ENCODE peak calls at places on chromosomes 1 and 21, in four cellular contexts. One of them, this sample, is unnamed.

GRCh38 chr1:181919729-181919991 is 141.9 kb downstream of the ZNF648 start:
- DNase-seq in fibroblast of mammary gland: no peak
- DNase-seq in CD4-positive, alpha-beta T cell: no peak
- DNase-seq in heart right ventricle: no peak
- DNase-seq in this sample: no peak

GRCh38 chr1:39305555-39305954 is 101.1 kb downstream of the MACF1 start:
- DNase-seq in CD4-positive, alpha-beta T cell: no peak
- DNase-seq in fibroblast of mammary gland: no peak
- DNase-seq in heart right ventricle: no peak
- DNase-seq in this sample: no peak

GRCh38 chr1:42952353-42953001 is 6.2 kb downstream of the SLC2A1 start:
- DNase-seq in heart right ventricle: no peak
- DNase-seq in CD4-positive, alpha-beta T cell: peak; percentile 40
- DNase-seq in fibroblast of mammary gland: no peak
- DNase-seq in this sample: no peak

GRCh38 chr1:62891961-62892562 is 108.1 kb downstream of the ATG4C start:
- DNase-seq in heart right ventricle: no peak
- DNase-seq in CD4-positive, alpha-beta T cell: no peak
- DNase-seq in fibroblast of mammary gland: peak; percentile 2
- DNase-seq in this sample: peak; percentile 33

GRCh38 chr21:26131554-26131953 is 39.0 kb downstream of the APP start:
- DNase-seq in CD4-positive, alpha-beta T cell: no peak
- DNase-seq in fibroblast of mammary gland: no peak
- DNase-seq in heart right ventricle: no peak
- DNase-seq in this sample: no peak

GRCh38 chr21:23887709-23888303 is 1719.5 kb downstream of the MRPL39 start:
- DNase-seq in fibroblast of mammary gland: no peak
- DNase-seq in CD4-positive, alpha-beta T cell: peak; percentile 6
- DNase-seq in heart right ventricle: no peak
- DNase-seq in this sample: no peak

GRCh38 chr1:46342677-46343350 is 2.2 kb downstream of the NSUN4 start:
- DNase-seq in CD4-positive, alpha-beta T cell: no peak
- DNase-seq in heart right ventricle: no peak
- DNase-seq in fibroblast of mammary gland: no peak
- DNase-seq in this sample: no peak

GRCh38 chr1:200224315-200224714 is 185.5 kb downstream of the ZNF281 start:
- DNase-seq in fibroblast of mammary gland: peak; percentile 62
- DNase-seq in heart right ventricle: no peak
- DNase-seq in CD4-positive, alpha-beta T cell: no peak
- DNase-seq in this sample: peak; percentile 96

GRCh38 chr21:38839370-38839681 is 33.6 kb downstream of the ETS2 start:
- DNase-seq in heart right ventricle: no peak
- DNase-seq in fibroblast of mammary gland: peak; percentile 85
- DNase-seq in CD4-positive, alpha-beta T cell: no peak
- DNase-seq in this sample: no peak

GRCh38 chr1:40450491-40451237 is 388 bp downstream of the ZFP69B start:
- DNase-seq in heart right ventricle: no peak
- DNase-seq in fibroblast of mammary gland: peak; percentile 83
- DNase-seq in CD4-positive, alpha-beta T cell: peak; percentile 39
- DNase-seq in this sample: peak; percentile 52

GRCh38 chr21:33894736-33895288 is 20.8 kb downstream of the ATP5PO start:
- DNase-seq in heart right ventricle: peak; percentile 73
- DNase-seq in CD4-positive, alpha-beta T cell: peak; percentile 44
- DNase-seq in fibroblast of mammary gland: peak; percentile 87
- DNase-seq in this sample: peak; percentile 68

GRCh38 chr1:46284597-46285564 is 18.5 kb downstream of the LRRC41 start:
- DNase-seq in CD4-positive, alpha-beta T cell: no peak
- DNase-seq in heart right ventricle: no peak
- DNase-seq in fibroblast of mammary gland: peak; percentile 68
- DNase-seq in this sample: no peak

GRCh38 chr1:41003640-41004220 is 17.8 kb downstream of the SLFNL1 start:
- DNase-seq in CD4-positive, alpha-beta T cell: peak; percentile 80
- DNase-seq in heart right ventricle: peak; percentile 81
- DNase-seq in fibroblast of mammary gland: peak; percentile 99
- DNase-seq in this sample: peak; percentile 98

GRCh38 chr1:172588296-172589291 is 55.6 kb downstream of the SUCO start:
- DNase-seq in heart right ventricle: no peak
- DNase-seq in CD4-positive, alpha-beta T cell: no peak
- DNase-seq in fibroblast of mammary gland: peak; percentile 91
- DNase-seq in this sample: peak; percentile 84

GRCh38 chr1:40627987-40628902 is 37.2 kb downstream of the RIMS3 start:
- DNase-seq in CD4-positive, alpha-beta T cell: no peak
- DNase-seq in heart right ventricle: no peak
- DNase-seq in fibroblast of mammary gland: no peak
- DNase-seq in this sample: no peak

GRCh38 chr1:151942882-151943281 is 33.6 kb upstream of the THEM4 start:
- DNase-seq in CD4-positive, alpha-beta T cell: no peak
- DNase-seq in heart right ventricle: no peak
- DNase-seq in fibroblast of mammary gland: no peak
- DNase-seq in this sample: no peak

GRCh38 chr1:231533240-231533639 is 4.8 kb downstream of the TSNAX start:
- DNase-seq in heart right ventricle: no peak
- DNase-seq in CD4-positive, alpha-beta T cell: no peak
- DNase-seq in fibroblast of mammary gland: no peak
- DNase-seq in this sample: no peak

DNA sequence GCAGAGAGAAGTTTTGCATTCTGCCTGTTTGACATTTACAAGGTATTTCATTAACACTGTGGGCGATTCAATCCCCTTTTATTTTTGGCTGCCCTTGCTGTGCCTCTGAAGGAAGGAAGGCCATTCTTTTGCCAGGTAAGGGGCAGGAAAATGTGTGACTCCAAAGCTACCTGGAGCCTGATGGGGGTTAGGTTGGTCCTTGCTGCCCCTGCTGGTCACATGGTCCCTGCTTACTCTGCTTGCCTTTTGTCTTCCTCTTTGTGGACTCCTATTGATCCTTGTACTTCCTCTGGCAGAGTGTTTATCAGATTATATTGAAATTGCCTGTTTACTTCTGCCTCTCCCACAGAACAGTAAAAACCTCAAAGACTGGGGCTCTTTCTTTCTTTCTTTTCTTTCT is 65.7 kb downstream of the ST6GALNAC3 start:
- DNase-seq in fibroblast of mammary gland: no peak
- DNase-seq in heart right ventricle: no peak
- DNase-seq in CD4-positive, alpha-beta T cell: no peak
- DNase-seq in this sample: no peak
- TF ChIP-seq CTCF in fibroblast of mammary gland: no peak
- TF ChIP-seq CTCF in heart right ventricle: peak; percentile 17
- TF ChIP-seq CTCF in CD4-positive, alpha-beta T cell: no peak
- TF ChIP-seq CTCF in this sample: no peak

GRCh38 chr1:25523512-25523911 is 19.9 kb upstream of the LDLRAP1 start:
- DNase-seq in fibroblast of mammary gland: peak; percentile 22
- DNase-seq in heart right ventricle: no peak
- DNase-seq in CD4-positive, alpha-beta T cell: no peak
- DNase-seq in this sample: no peak
- TF ChIP-seq CTCF in fibroblast of mammary gland: peak; percentile 32
- TF ChIP-seq CTCF in heart right ventricle: peak; percentile 13
- TF ChIP-seq CTCF in CD4-positive, alpha-beta T cell: no peak
- TF ChIP-seq CTCF in this sample: no peak

GRCh38 chr1:24606296-24606605 is 36.9 kb upstream of the SRRM1 start:
- DNase-seq in CD4-positive, alpha-beta T cell: no peak
- DNase-seq in fibroblast of mammary gland: no peak
- DNase-seq in heart right ventricle: no peak
- DNase-seq in this sample: no peak

GRCh38 chr1:24600551-24600950 is 42.6 kb upstream of the SRRM1 start:
- DNase-seq in heart right ventricle: no peak
- DNase-seq in fibroblast of mammary gland: no peak
- DNase-seq in CD4-positive, alpha-beta T cell: no peak
- DNase-seq in this sample: no peak

GRCh38 chr1:24609949-24610517 is 33.1 kb upstream of the SRRM1 start:
- DNase-seq in CD4-positive, alpha-beta T cell: no peak
- DNase-seq in heart right ventricle: no peak
- DNase-seq in fibroblast of mammary gland: no peak
- DNase-seq in this sample: no peak

GRCh38 chr1:24606621-24607020 is 36.5 kb upstream of the SRRM1 start:
- DNase-seq in heart right ventricle: no peak
- DNase-seq in CD4-positive, alpha-beta T cell: no peak
- DNase-seq in fibroblast of mammary gland: no peak
- DNase-seq in this sample: no peak

GRCh38 chr1:24605534-24606295 is 37.4 kb upstream of the SRRM1 start:
- DNase-seq in heart right ventricle: no peak
- DNase-seq in fibroblast of mammary gland: no peak
- DNase-seq in CD4-positive, alpha-beta T cell: no peak
- DNase-seq in this sample: no peak
- TF ChIP-seq CTCF in heart right ventricle: no peak
- TF ChIP-seq CTCF in fibroblast of mammary gland: no peak
- TF ChIP-seq CTCF in CD4-positive, alpha-beta T cell: no peak
- TF ChIP-seq CTCF in this sample: no peak

GRCh38 chr21:16608209-16608830 is 878.5 kb downstream of the USP25 start:
- DNase-seq in CD4-positive, alpha-beta T cell: no peak
- DNase-seq in heart right ventricle: no peak
- DNase-seq in fibroblast of mammary gland: peak; percentile 17
- DNase-seq in this sample: peak; percentile 47
- TF ChIP-seq CTCF in CD4-positive, alpha-beta T cell: no peak
- TF ChIP-seq CTCF in heart right ventricle: peak; percentile 43
- TF ChIP-seq CTCF in fibroblast of mammary gland: peak; percentile 18
- TF ChIP-seq CTCF in this sample: peak; percentile 52

This sample was measured in MCF 10A.